ENCODE peak calls at places on chromosomes 3 and 15, in ten cellular contexts. K is T-helper 9 cell, N is head of caudate nucleus, S is HT1080, L is ELR, D is B cell, C is WERI-Rb-1, J is EH, R is NCI-H1417, E is cardiac fibroblast. Y is an unnamed sample.

GRCh38 chr15:40567111-40567510 is 2.0 kb upstream of the RPUSD2 start:
- DNase-seq in K (no peak), N (no peak), S (peak; percentile 54), L (peak; percentile 64), D (no peak), C (peak; percentile 43), J (peak; percentile 20), R (no peak), E (peak; percentile 25), Y (no peak)

GRCh38 chr15:71131601-71132357 is 16.5 kb downstream of the THSD4 start:
- DNase-seq in K (no peak), N (no peak), S (peak; percentile 28), L (peak; percentile 75), D (no peak), C (no peak), J (peak; percentile 25), R (no peak), E (no peak), Y (no peak)

GRCh38 chr15:43292375-43293078 is 25.8 kb upstream of the TGM5 start:
- DNase-seq in K (no peak), N (no peak), S (no peak), L (no peak), D (no peak), C (no peak), J (peak; percentile 77), R (no peak), E (no peak), Y (no peak)

GRCh38 chr15:41512078-41512394 is 1.6 kb downstream of the LTK start:
- DNase-seq in K (no peak), N (no peak), S (no peak), L (no peak), D (no peak), C (no peak), J (no peak), R (peak; percentile 74), E (no peak), Y (no peak)

GRCh38 chr15:68192117-68192516 is 13.0 kb downstream of the CALML4 start:
- DNase-seq in K (no peak), N (no peak), S (no peak), L (no peak), D (no peak), C (no peak), J (no peak), R (no peak), E (no peak), Y (no peak)

GRCh38 chr3:190701096-190701532 is 161.4 kb downstream of the GMNC start:
- DNase-seq in K (no peak), N (no peak), S (peak; percentile 74), L (peak; percentile 71), D (no peak), C (peak; percentile 28), J (peak; percentile 48), R (peak; percentile 51), E (peak; percentile 70), Y (peak; percentile 54)

GRCh38 chr3:129936757-129937156 is 37.8 kb upstream of the TRH start:
- DNase-seq in K (no peak), N (peak; percentile 57), S (peak; percentile 80), L (peak; percentile 50), D (no peak), C (no peak), J (peak; percentile 83), R (peak; percentile 50), E (peak; percentile 65), Y (peak; percentile 76)

GRCh38 chr3:61629442-61629841 is 68.1 kb downstream of the PTPRG start:
- DNase-seq in K (no peak), N (no peak), S (no peak), L (no peak), D (no peak), C (no peak), J (no peak), R (no peak), E (no peak), Y (no peak)

GRCh38 chr3:70833510-70833835 is 521.0 kb upstream of the MDFIC2 start:
- DNase-seq in K (no peak), N (no peak), S (no peak), L (no peak), D (no peak), C (no peak), J (no peak), R (no peak), E (no peak), Y (no peak)

GRCh38 chr3:83890763-83891135 is 1068.0 kb upstream of the CADM2 start:
- DNase-seq in K (no peak), N (peak; percentile 56), S (no peak), L (no peak), D (no peak), C (no peak), J (no peak), R (no peak), E (no peak), Y (no peak)

GRCh38 chr15:82944840-82945239 is 7.7 kb downstream of the HOMER2 start:
- DNase-seq in K (no peak), N (no peak), S (peak; percentile 78), L (peak; percentile 27), D (no peak), C (no peak), J (no peak), R (no peak), E (no peak), Y (peak; percentile 48)

GRCh38 chr15:40368701-40369473 is 10.9 kb downstream of the DISP2 start:
- DNase-seq in K (no peak), N (no peak), S (no peak), L (no peak), D (no peak), C (no peak), J (no peak), R (no peak), E (no peak), Y (no peak)

GRCh38 chr15:28960979-28961378 is 75.2 kb downstream of the APBA2 start:
- DNase-seq in K (no peak), N (peak; percentile 25), S (peak; percentile 96), L (peak; percentile 96), D (no peak), C (no peak), J (peak; percentile 90), R (no peak), E (peak; percentile 26), Y (peak; percentile 82)